ENCODE peak calls at places on chromosomes 13 and 19, in four cellular contexts. One of them, this sample, is unnamed.

GRCh38 chr13:94301487-94301886 is 178.0 kb downstream of the DCT start:
- DNase-seq in brain microvascular endothelial cell: no peak
- DNase-seq in activated B cell treated with CpG ODN at 0.5 μM for 24 hours: no peak
- DNase-seq in heart right ventricle: no peak
- DNase-seq in this sample: no peak

GRCh38 chr13:32829269-32829668 is 187.0 kb upstream of the KL start:
- DNase-seq in brain microvascular endothelial cell: peak
- DNase-seq in activated B cell treated with CpG ODN at 0.5 μM for 24 hours: no peak
- DNase-seq in heart right ventricle: no peak
- DNase-seq in this sample: no peak

GRCh38 chr13:99203601-99204579 is 3.2 kb downstream of the UBAC2 start:
- DNase-seq in brain microvascular endothelial cell: no peak
- DNase-seq in activated B cell treated with CpG ODN at 0.5 μM for 24 hours: no peak
- DNase-seq in heart right ventricle: no peak
- DNase-seq in this sample: no peak

GRCh38 chr13:113567681-113568080 is 16.9 kb upstream of the TFDP1 start:
- DNase-seq in brain microvascular endothelial cell: no peak
- DNase-seq in activated B cell treated with CpG ODN at 0.5 μM for 24 hours: no peak
- DNase-seq in heart right ventricle: no peak
- DNase-seq in this sample: peak

GRCh38 chr13:22703601-22704209 is 477.1 kb upstream of the SGCG start:
- DNase-seq in brain microvascular endothelial cell: no peak
- DNase-seq in activated B cell treated with CpG ODN at 0.5 μM for 24 hours: no peak
- DNase-seq in heart right ventricle: no peak
- DNase-seq in this sample: no peak

GRCh38 chr19:991174-991931 is 7.2 kb downstream of the WDR18 start:
- DNase-seq in brain microvascular endothelial cell: peak
- DNase-seq in activated B cell treated with CpG ODN at 0.5 μM for 24 hours: no peak
- DNase-seq in heart right ventricle: no peak
- DNase-seq in this sample: no peak

GRCh38 chr13:49219647-49220034 is 497 bp upstream of the MLNR start:
- DNase-seq in brain microvascular endothelial cell: no peak
- DNase-seq in activated B cell treated with CpG ODN at 0.5 μM for 24 hours: no peak
- DNase-seq in heart right ventricle: no peak
- DNase-seq in this sample: no peak

GRCh38 chr19:39946532-39946931 is 12.1 kb upstream of the FCGBP start:
- DNase-seq in brain microvascular endothelial cell: no peak
- DNase-seq in activated B cell treated with CpG ODN at 0.5 μM for 24 hours: no peak
- DNase-seq in heart right ventricle: no peak
- DNase-seq in this sample: peak

GRCh38 chr19:15260939-15261338 is 28.7 kb upstream of the EPHX3 start:
- DNase-seq in brain microvascular endothelial cell: no peak
- DNase-seq in activated B cell treated with CpG ODN at 0.5 μM for 24 hours: no peak
- DNase-seq in heart right ventricle: no peak
- DNase-seq in this sample: no peak

GRCh38 chr19:54154603-54155345 is 4.7 kb downstream of the LENG1 start:
- DNase-seq in brain microvascular endothelial cell: no peak
- DNase-seq in activated B cell treated with CpG ODN at 0.5 μM for 24 hours: no peak
- DNase-seq in heart right ventricle: no peak
- DNase-seq in this sample: no peak

GRCh38 chr19:860481-861098 is 1.1 kb downstream of the CFD start:
- DNase-seq in brain microvascular endothelial cell: no peak
- DNase-seq in activated B cell treated with CpG ODN at 0.5 μM for 24 hours: peak
- DNase-seq in heart right ventricle: peak
- DNase-seq in this sample: peak

GRCh38 chr13:78054152-78054551 is 135.5 kb upstream of the EDNRB start:
- DNase-seq in brain microvascular endothelial cell: no peak
- DNase-seq in activated B cell treated with CpG ODN at 0.5 μM for 24 hours: no peak
- DNase-seq in heart right ventricle: no peak
- DNase-seq in this sample: no peak

This sample was measured in stomach.